ENCODE peak calls at places on chromosomes 4 and X, in nine cellular contexts. One of them, this sample, is unnamed.

GRCh38 chrX:6574762-6575161 is 39.8 kb upstream of the VCX3A start:
- DNase-seq in EH: no peak
- DNase-seq in NCI-H2227 treated with DMSO at 0.1 percent for 48 hours: no peak
- DNase-seq in GM20000: no peak
- DNase-seq in RPMI8226: no peak
- DNase-seq in GM04503: no peak
- DNase-seq in IMR-90: no peak
- DNase-seq in ELR: no peak
- DNase-seq in stimulated activated CD8-positive, alpha-beta memory T cell treated with anti-CD3 and anti-CD28 coated beads, Interleukin-15, amount 100 ng/mL, for 48 hours: no peak
- DNase-seq in this sample: no peak

GRCh38 chrX:136126892-136127406 is 20.4 kb upstream of the FHL1 start:
- DNase-seq in EH: peak
- DNase-seq in NCI-H2227 treated with DMSO at 0.1 percent for 48 hours: no peak
- DNase-seq in GM20000: no peak
- DNase-seq in RPMI8226: no peak
- DNase-seq in GM04503: no peak
- DNase-seq in IMR-90: peak
- DNase-seq in ELR: no peak
- DNase-seq in stimulated activated CD8-positive, alpha-beta memory T cell treated with anti-CD3 and anti-CD28 coated beads, Interleukin-15, amount 100 ng/mL, for 48 hours: no peak
- DNase-seq in this sample: no peak

GRCh38 chr4:37138789-37139188 is 105.8 kb upstream of the NWD2 start:
- DNase-seq in EH: no peak
- DNase-seq in NCI-H2227 treated with DMSO at 0.1 percent for 48 hours: no peak
- DNase-seq in GM20000: no peak
- DNase-seq in RPMI8226: no peak
- DNase-seq in GM04503: no peak
- DNase-seq in IMR-90: no peak
- DNase-seq in ELR: no peak
- DNase-seq in stimulated activated CD8-positive, alpha-beta memory T cell treated with anti-CD3 and anti-CD28 coated beads, Interleukin-15, amount 100 ng/mL, for 48 hours: no peak
- DNase-seq in this sample: no peak

GRCh38 chrX:57156397-57157049 is 19.3 kb upstream of the SPIN2A start:
- DNase-seq in EH: peak
- DNase-seq in NCI-H2227 treated with DMSO at 0.1 percent for 48 hours: no peak
- DNase-seq in GM20000: no peak
- DNase-seq in RPMI8226: no peak
- DNase-seq in GM04503: no peak
- DNase-seq in IMR-90: peak
- DNase-seq in ELR: peak
- DNase-seq in stimulated activated CD8-positive, alpha-beta memory T cell treated with anti-CD3 and anti-CD28 coated beads, Interleukin-15, amount 100 ng/mL, for 48 hours: no peak
- DNase-seq in this sample: peak

GRCh38 chrX:136260801-136261200 is 9.6 kb upstream of the MAP7D3 start:
- DNase-seq in EH: peak
- DNase-seq in NCI-H2227 treated with DMSO at 0.1 percent for 48 hours: no peak
- DNase-seq in GM20000: no peak
- DNase-seq in RPMI8226: no peak
- DNase-seq in GM04503: peak
- DNase-seq in IMR-90: peak
- DNase-seq in ELR: peak
- DNase-seq in stimulated activated CD8-positive, alpha-beta memory T cell treated with anti-CD3 and anti-CD28 coated beads, Interleukin-15, amount 100 ng/mL, for 48 hours: no peak
- DNase-seq in this sample: no peak

GRCh38 chr4:29549308-29549707 is 1170.9 kb upstream of the PCDH7 start:
- DNase-seq in EH: peak
- DNase-seq in NCI-H2227 treated with DMSO at 0.1 percent for 48 hours: no peak
- DNase-seq in GM20000: no peak
- DNase-seq in RPMI8226: no peak
- DNase-seq in GM04503: no peak
- DNase-seq in IMR-90: peak
- DNase-seq in ELR: peak
- DNase-seq in stimulated activated CD8-positive, alpha-beta memory T cell treated with anti-CD3 and anti-CD28 coated beads, Interleukin-15, amount 100 ng/mL, for 48 hours: no peak
- DNase-seq in this sample: no peak

GRCh38 chrX:103254171-103254824 is 657 bp downstream of the TCEAL8 start:
- DNase-seq in EH: peak
- DNase-seq in NCI-H2227 treated with DMSO at 0.1 percent for 48 hours: peak
- DNase-seq in GM20000: peak
- DNase-seq in RPMI8226: peak
- DNase-seq in GM04503: no peak
- DNase-seq in IMR-90: peak
- DNase-seq in ELR: peak
- DNase-seq in stimulated activated CD8-positive, alpha-beta memory T cell treated with anti-CD3 and anti-CD28 coated beads, Interleukin-15, amount 100 ng/mL, for 48 hours: peak
- DNase-seq in this sample: peak

GRCh38 chr4:10057023-10057395 is 35.7 kb upstream of the SLC2A9 start:
- DNase-seq in EH: no peak
- DNase-seq in NCI-H2227 treated with DMSO at 0.1 percent for 48 hours: no peak
- DNase-seq in GM20000: no peak
- DNase-seq in RPMI8226: no peak
- DNase-seq in GM04503: no peak
- DNase-seq in IMR-90: no peak
- DNase-seq in ELR: no peak
- DNase-seq in stimulated activated CD8-positive, alpha-beta memory T cell treated with anti-CD3 and anti-CD28 coated beads, Interleukin-15, amount 100 ng/mL, for 48 hours: no peak
- DNase-seq in this sample: no peak

GRCh38 chr4:34771632-34772031 is 1472.7 kb downstream of the ARAP2 start:
- DNase-seq in EH: no peak
- DNase-seq in NCI-H2227 treated with DMSO at 0.1 percent for 48 hours: no peak
- DNase-seq in GM20000: no peak
- DNase-seq in RPMI8226: no peak
- DNase-seq in GM04503: no peak
- DNase-seq in IMR-90: no peak
- DNase-seq in ELR: no peak
- DNase-seq in stimulated activated CD8-positive, alpha-beta memory T cell treated with anti-CD3 and anti-CD28 coated beads, Interleukin-15, amount 100 ng/mL, for 48 hours: no peak
- DNase-seq in this sample: no peak

GRCh38 chr4:174532479-174532878 is 10.2 kb upstream of the HPGD start:
- DNase-seq in EH: no peak
- DNase-seq in NCI-H2227 treated with DMSO at 0.1 percent for 48 hours: no peak
- DNase-seq in GM20000: no peak
- DNase-seq in RPMI8226: no peak
- DNase-seq in GM04503: no peak
- DNase-seq in IMR-90: no peak
- DNase-seq in ELR: no peak
- DNase-seq in stimulated activated CD8-positive, alpha-beta memory T cell treated with anti-CD3 and anti-CD28 coated beads, Interleukin-15, amount 100 ng/mL, for 48 hours: no peak
- DNase-seq in this sample: no peak

GRCh38 chrX:129690435-129690834 is 35.7 kb upstream of the APLN start:
- DNase-seq in EH: no peak
- DNase-seq in NCI-H2227 treated with DMSO at 0.1 percent for 48 hours: no peak
- DNase-seq in GM20000: no peak
- DNase-seq in RPMI8226: no peak
- DNase-seq in GM04503: no peak
- DNase-seq in IMR-90: peak
- DNase-seq in ELR: peak
- DNase-seq in stimulated activated CD8-positive, alpha-beta memory T cell treated with anti-CD3 and anti-CD28 coated beads, Interleukin-15, amount 100 ng/mL, for 48 hours: no peak
- DNase-seq in this sample: no peak